ENCODE peak calls at places on chromosome 19, in eight cellular contexts. U, X, Z, G, W, J, D and A are unnamed samples.

GRCh38 chr19:42176990-42177685 is 40.3 kb downstream of the DEDD2 start:
- DNase-seq in U (peak), X (no peak), Z (no peak), G (peak), W (peak), J (peak), D (peak), A (peak)

GRCh38 chr19:16296713-16297112 is 27.9 kb upstream of the KLF2 start:
- DNase-seq in U (no peak), X (no peak), Z (no peak), G (no peak), W (no peak), J (no peak), D (no peak), A (peak)

GRCh38 chr19:44607049-44607448 is 6.3 kb upstream of the IGSF23 start:
- DNase-seq in U (no peak), X (no peak), Z (no peak), G (no peak), W (no peak), J (no peak), D (no peak), A (no peak)

GRCh38 chr19:56155124-56155687 is 14.1 kb downstream of the ZNF444 start:
- DNase-seq in U (peak), X (no peak), Z (no peak), G (peak), W (peak), J (no peak), D (no peak), A (no peak)

GRCh38 chr19:7970716-7971448 is 27.4 kb upstream of the TIMM44 start:
- DNase-seq in U (peak), X (no peak), Z (no peak), G (peak), W (no peak), J (no peak), D (no peak), A (peak)

GRCh38 chr19:55368701-55369563 is 1.3 kb downstream of the IL11 start:
- DNase-seq in U (peak), X (no peak), Z (no peak), G (no peak), W (no peak), J (no peak), D (no peak), A (peak)

GRCh38 chr19:48258350-48258749 is 2.6 kb upstream of the CARD8 start:
- DNase-seq in U (no peak), X (no peak), Z (no peak), G (no peak), W (no peak), J (peak), D (no peak), A (no peak)

GRCh38 chr19:42442833-42443232 is at the start of gene CXCL17:
- DNase-seq in U (no peak), X (no peak), Z (no peak), G (no peak), W (no peak), J (no peak), D (no peak), A (peak)

GRCh38 chr19:2992958-2993357 is 15.6 kb downstream of the TLE6 start:
- DNase-seq in U (no peak), X (no peak), Z (no peak), G (no peak), W (no peak), J (no peak), D (no peak), A (no peak)

GRCh38 chr19:12628040-12629022 is 17.6 kb downstream of the ZNF791 start:
- DNase-seq in U (no peak), X (no peak), Z (no peak), G (no peak), W (no peak), J (no peak), D (no peak), A (no peak)

GRCh38 chr19:37829526-37829925 is 50.1 kb upstream of the ZNF573 start:
- DNase-seq in U (no peak), X (no peak), Z (no peak), G (no peak), W (no peak), J (no peak), D (no peak), A (no peak)

GRCh38 chr19:47697863-47698609 is 15.2 kb upstream of the EHD2 start:
- DNase-seq in U (peak), X (no peak), Z (peak), G (peak), W (peak), J (peak), D (peak), A (peak)

GRCh38 chr19:30178721-30179402 is 193.3 kb upstream of the ZNF536 start:
- DNase-seq in U (peak), X (no peak), Z (no peak), G (no peak), W (no peak), J (no peak), D (no peak), A (no peak)

GRCh38 chr19:58440556-58440955 is 603 bp upstream of the ZNF132 start:
- DNase-seq in U (no peak), X (no peak), Z (no peak), G (no peak), W (no peak), J (no peak), D (no peak), A (no peak)

GRCh38 chr19:58434217-58434616 is 5.7 kb downstream of the ZNF132 start:
- DNase-seq in U (no peak), X (no peak), Z (no peak), G (no peak), W (no peak), J (no peak), D (no peak), A (no peak)

DNA sequence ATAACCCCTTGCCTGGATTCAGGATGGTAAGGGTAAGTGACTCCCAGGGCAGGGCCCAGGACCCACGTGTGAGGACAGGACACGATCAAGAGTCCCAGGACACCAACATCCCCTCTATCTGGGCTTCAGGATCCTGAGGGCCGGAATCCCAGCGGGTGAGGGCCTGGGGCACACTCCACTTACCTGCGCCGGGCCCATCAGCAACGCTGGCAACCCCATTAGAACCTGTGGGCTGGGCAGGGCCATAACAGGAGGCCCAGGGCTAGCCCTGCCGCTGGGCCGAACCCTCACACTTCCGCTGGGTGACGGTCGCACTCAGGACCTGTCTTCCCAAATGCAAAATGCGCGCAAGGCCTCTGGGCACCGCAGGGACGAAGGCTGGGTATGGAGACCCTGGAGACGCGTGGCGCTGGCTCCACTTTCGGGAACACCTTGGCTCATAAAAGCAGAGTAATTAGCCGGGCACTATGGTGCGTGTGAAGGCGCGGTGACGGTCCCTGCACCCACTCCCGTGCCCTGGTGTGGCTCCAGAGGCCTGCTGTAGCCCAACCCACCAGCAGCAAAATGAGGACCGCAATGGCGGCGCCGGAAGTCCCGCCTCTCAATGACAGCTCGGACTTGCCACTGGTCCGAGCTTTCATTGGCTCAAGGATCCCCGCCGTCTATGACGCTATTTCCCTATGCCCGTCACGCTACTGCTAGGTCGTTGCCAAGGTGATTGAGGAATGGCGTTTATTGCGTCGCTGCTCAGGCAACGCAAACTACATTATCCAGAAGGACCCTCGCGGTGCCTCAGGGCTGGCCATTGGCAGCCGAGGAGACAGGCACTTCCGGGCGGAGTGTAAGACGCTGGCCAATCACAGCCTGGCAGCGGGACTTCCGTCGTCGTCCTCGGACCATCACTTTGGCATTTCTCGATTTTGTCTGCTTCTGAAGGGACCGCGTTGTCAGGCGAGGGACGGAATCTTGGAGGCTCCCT is at the start of gene ZNF132:
- DNase-seq in U (peak), X (peak), Z (peak), G (peak), W (peak), J (peak), D (peak), A (no peak)
- TF ChIP-seq CTCF in U (no peak), X (no peak), Z (no peak), G (no peak), W (no peak), J (no peak), D (no peak), A (no peak)

DNA sequence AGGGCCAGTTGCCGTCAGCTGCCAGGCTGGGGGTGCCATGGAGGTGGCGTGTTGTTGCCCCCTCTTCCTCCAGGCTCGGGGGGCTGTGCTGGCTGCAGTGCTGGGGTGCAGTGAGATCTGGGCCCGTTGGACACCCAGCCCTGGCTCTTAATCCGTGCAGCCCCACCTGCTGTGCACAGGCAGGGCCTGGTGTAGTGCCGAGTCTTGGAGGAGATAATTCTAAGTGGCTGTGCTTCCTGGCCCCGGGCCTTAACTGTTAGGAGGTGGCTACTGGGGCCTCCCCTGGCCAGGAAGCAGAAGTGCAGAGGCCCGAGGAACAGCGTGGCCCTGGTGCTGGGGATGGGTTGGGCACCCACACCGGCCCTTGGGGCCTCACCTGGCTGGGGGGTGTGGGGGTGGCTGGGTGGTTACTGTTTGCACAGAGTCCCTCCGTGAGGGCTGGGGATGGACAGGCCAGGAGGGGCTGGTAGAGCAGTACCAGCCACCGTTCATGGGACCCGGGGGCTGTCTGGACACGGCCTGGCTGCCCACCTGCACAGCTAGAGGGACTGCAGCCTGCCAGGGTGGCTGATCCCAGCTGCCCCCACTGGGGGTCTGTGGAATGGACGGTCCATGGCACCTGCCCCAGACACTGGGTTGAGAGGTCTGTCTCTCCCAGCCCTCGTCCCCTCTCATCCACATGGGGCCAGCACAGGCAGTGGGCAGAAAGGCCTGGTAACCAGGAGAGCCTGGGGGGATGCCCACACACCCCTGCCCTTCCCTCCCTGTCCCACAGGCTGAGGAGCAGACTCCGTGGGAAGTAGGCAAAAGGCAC is 3.3 kb downstream of the GPX4 start:
- DNase-seq in U (no peak), X (no peak), Z (no peak), G (no peak), W (no peak), J (no peak), D (no peak), A (peak)
- TF ChIP-seq CTCF in U (no peak), X (no peak), Z (no peak), G (no peak), W (no peak), J (no peak), D (no peak), A (no peak)

GRCh38 chr19:39412100-39412866 is at the start of gene PLEKHG2:
- DNase-seq in U (peak), X (peak), Z (peak), G (peak), W (peak), J (peak), D (peak), A (peak)
- TF ChIP-seq CTCF in U (peak), X (peak), Z (peak), G (peak), W (peak), J (peak), D (peak), A (peak)

GRCh38 chr19:39301021-39301420 is 4.8 kb downstream of the IFNL1 start:
- DNase-seq in U (no peak), X (no peak), Z (no peak), G (no peak), W (no peak), J (no peak), D (no peak), A (no peak)
- TF ChIP-seq CTCF in U (no peak), X (no peak), Z (no peak), G (no peak), W (no peak), J (no peak), D (no peak), A (no peak)

GRCh38 chr19:51108805-51109146 is 567 bp upstream of the CTU1 start:
- DNase-seq in U (no peak), X (no peak), Z (no peak), G (no peak), W (no peak), J (no peak), D (peak), A (no peak)

GRCh38 chr19:51110666-51110971 is 2.4 kb upstream of the CTU1 start:
- DNase-seq in U (no peak), X (no peak), Z (no peak), G (no peak), W (no peak), J (no peak), D (no peak), A (no peak)

GRCh38 chr19:51107406-51108065 is 673 bp downstream of the CTU1 start:
- DNase-seq in U (peak), X (no peak), Z (no peak), G (peak), W (no peak), J (no peak), D (no peak), A (no peak)

GRCh38 chr19:51111606-51112005 is 3.4 kb upstream of the CTU1 start:
- DNase-seq in U (peak), X (no peak), Z (no peak), G (peak), W (no peak), J (no peak), D (no peak), A (peak)

GRCh38 chr19:51108066-51108804 is at the start of gene CTU1:
- DNase-seq in U (peak), X (peak), Z (peak), G (peak), W (peak), J (peak), D (peak), A (peak)
- TF ChIP-seq CTCF in U (no peak), X (peak), Z (no peak), G (no peak), W (no peak), J (no peak), D (no peak), A (no peak)

GRCh38 chr19:4723465-4724251 is at the start of gene DPP9:
- DNase-seq in U (peak), X (peak), Z (peak), G (peak), W (peak), J (peak), D (peak), A (peak)
- TF ChIP-seq CTCF in U (no peak), X (peak), Z (no peak), G (peak), W (peak), J (no peak), D (peak), A (no peak)

GRCh38 chr19:57653689-57654088 is 15.0 kb upstream of the ZSCAN4 start:
- DNase-seq in U (no peak), X (no peak), Z (no peak), G (no peak), W (no peak), J (no peak), D (no peak), A (no peak)

GRCh38 chr19:57656346-57656745 is 12.4 kb upstream of the ZSCAN4 start:
- DNase-seq in U (no peak), X (no peak), Z (no peak), G (no peak), W (no peak), J (no peak), D (no peak), A (no peak)

GRCh38 chr19:57655443-57655842 is 13.3 kb upstream of the ZSCAN4 start:
- DNase-seq in U (no peak), X (no peak), Z (no peak), G (no peak), W (no peak), J (no peak), D (no peak), A (no peak)

GRCh38 chr19:57648336-57649003 is 15.5 kb downstream of the ZNF211 start:
- DNase-seq in U (no peak), X (no peak), Z (no peak), G (no peak), W (no peak), J (no peak), D (no peak), A (no peak)

GRCh38 chr19:57651654-57651996 is 17.1 kb upstream of the ZSCAN4 start:
- DNase-seq in U (no peak), X (no peak), Z (no peak), G (no peak), W (no peak), J (no peak), D (no peak), A (no peak)
- TF ChIP-seq CTCF in U (peak), X (no peak), Z (no peak), G (no peak), W (peak), J (no peak), D (no peak), A (no peak)